ENCODE peak calls at places on chromosome 7, in six cellular contexts. P, I, E, B, J and L are unnamed samples.

GRCh38 chr7:76129366-76129765 is 72.3 kb upstream of the SRRM3 start:
- DNase-seq in E (no peak), I (no peak), J (no peak), P (no peak), B (peak; percentile 37), L (no peak)

GRCh38 chr7:140640727-140641531 is at the start of gene DENND2A:
- DNase-seq in I (no peak), E (no peak), B (peak; percentile 76), J (no peak), P (peak; percentile 62), L (peak; percentile 85)

GRCh38 chr7:121214652-121215051 is 114.1 kb upstream of the WNT16 start:
- DNase-seq in I (no peak), B (peak; percentile 34), J (no peak), E (no peak), P (no peak), L (no peak)

GRCh38 chr7:157699357-157700013 is 362.7 kb downstream of the DNAJB6 start:
- DNase-seq in I (no peak), E (no peak), P (no peak), J (no peak), B (no peak), L (no peak)

GRCh38 chr7:24756989-24757798 is at the start of gene GSDME:
- DNase-seq in J (no peak), B (peak; percentile 59), E (peak; percentile 76), I (no peak), P (peak; percentile 87), L (peak; percentile 35)

GRCh38 chr7:36201122-36201723 is 48.2 kb downstream of the EEPD1 start:
- DNase-seq in J (no peak), E (no peak), B (no peak), P (no peak), I (no peak), L (no peak)

GRCh38 chr7:73436031-73436929 is 2.7 kb downstream of the FZD9 start:
- DNase-seq in I (no peak), E (no peak), J (no peak), P (no peak), B (no peak), L (no peak)

GRCh38 chr7:79377097-79377496 is 76.4 kb downstream of the MAGI2 start:
- DNase-seq in E (no peak), J (no peak), I (no peak), B (peak; percentile 50), P (no peak), L (no peak)

GRCh38 chr7:142298009-142298408 is 40.2 kb upstream of the PRSS58 start:
- DNase-seq in B (no peak), J (no peak), I (peak; percentile 31), P (no peak), E (no peak), L (no peak)

GRCh38 chr7:33904680-33905388 is 505 bp upstream of the BMPER start:
- DNase-seq in B (peak; percentile 59), J (no peak), P (peak; percentile 46), E (peak; percentile 20), I (no peak), L (no peak)
- TF ChIP-seq CTCF in B (peak; percentile 36), J (peak; percentile 39), P (no peak), E (peak; percentile 38), I (no peak), L (peak; percentile 25)

DNA sequence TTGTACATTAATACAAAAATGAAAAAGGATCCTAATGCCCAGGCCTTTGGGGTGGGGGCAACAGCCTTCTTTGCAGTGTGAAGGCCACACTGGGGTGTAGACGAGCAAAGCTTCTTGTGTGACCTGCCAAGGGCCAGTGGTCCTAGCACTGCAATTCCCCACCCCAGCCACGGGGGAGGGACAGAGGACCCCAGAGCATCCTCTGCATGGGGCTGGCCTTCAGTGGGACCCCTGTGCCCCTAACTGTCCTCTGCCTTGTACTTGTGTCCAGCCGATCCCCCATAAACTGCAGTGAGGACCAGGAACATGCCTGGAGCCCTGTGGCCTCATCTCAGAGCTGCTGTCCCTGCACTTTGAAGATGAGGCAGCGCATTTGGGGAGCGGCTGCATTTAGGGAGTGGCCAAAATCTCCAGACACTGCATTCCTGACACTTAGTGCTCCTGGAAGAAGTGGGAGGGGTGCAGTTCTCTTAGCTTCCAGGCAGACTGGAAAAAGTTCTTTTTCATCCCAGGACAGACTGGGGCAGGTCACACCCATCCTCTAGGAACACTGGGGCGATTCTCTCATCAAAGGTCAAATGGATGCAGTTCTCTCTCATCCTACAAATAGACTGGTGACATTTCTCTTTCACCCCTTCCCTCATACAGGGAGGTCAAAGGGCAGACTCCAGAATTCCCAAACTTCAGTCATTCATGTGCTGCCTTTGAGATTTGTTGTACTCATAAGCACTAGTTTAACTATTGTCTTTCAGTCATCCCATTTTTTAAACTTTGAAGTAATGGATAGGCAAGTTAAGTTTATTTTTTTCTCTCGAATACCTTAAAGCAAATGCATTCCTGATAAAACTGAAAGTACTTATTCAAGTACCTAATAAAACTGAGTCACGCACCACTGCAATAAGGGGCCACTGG is 922 bp upstream of the MYO1G start:
- DNase-seq in I (no peak), P (no peak), J (no peak), E (peak; percentile 80), B (no peak), L (no peak)
- TF ChIP-seq CTCF in I (no peak), P (peak; percentile 43), J (no peak), E (no peak), B (no peak), L (no peak)

GRCh38 chr7:95772771-95773581 is 622 bp downstream of the DYNC1I1 start:
- DNase-seq in E (no peak), B (no peak), I (no peak), J (no peak), P (no peak), L (peak; percentile 20)
- TF ChIP-seq CTCF in E (no peak), B (no peak), I (no peak), J (no peak), P (no peak), L (no peak)

DNA sequence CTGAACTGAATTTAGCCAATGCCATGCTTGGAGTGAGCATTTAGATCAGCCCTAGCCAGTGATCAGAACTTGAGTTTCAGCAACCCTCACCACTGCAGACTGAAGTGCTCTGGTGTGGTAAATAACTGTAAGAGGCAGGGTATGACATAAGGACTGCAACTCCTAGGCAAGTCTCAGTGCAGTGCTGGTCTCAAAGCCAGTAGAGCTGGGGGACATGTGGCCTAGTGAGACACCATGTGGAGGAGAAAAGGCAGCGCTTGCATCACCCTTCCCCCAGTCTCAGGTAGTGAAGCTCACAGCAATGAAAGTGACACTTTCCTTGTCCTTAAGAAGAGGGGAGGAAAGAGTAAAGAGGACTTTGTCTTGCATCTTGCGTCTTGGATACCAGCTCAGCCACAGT is 386.8 kb upstream of the POT1 start:
- DNase-seq in P (no peak), E (peak; percentile 20), I (peak; percentile 68), J (peak; percentile 54), B (no peak), L (no peak)
- TF ChIP-seq CTCF in P (peak; percentile 30), E (no peak), I (peak; percentile 76), J (peak; percentile 35), B (no peak), L (peak; percentile 69)

DNA sequence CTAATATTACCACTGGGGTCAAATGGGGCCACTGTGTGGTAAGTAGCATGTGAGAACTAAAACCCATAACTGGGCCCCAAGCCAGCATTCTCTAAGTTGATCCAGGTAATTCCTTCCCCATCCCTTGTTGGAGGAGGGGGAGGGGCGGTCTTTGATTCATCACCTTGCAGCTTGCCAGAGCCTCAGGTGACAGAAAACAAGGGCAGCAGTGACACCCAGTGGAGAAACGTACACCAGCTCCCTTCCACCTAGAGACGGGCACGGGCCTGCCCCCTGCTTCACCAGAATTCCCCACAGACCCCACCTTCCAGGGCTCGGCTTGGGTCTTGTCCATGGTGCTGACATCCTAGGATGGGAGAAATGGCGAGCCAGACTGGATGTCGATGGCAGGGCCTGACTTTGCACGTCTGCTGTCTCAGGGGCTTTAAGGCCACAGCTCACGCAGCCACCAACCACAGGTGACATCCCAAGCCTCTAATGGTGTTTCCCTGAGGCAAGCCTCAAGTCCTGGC is 102.0 kb downstream of the STRA8 start:
- DNase-seq in J (peak; percentile 25), B (peak; percentile 28), E (peak; percentile 83), I (peak; percentile 95), P (peak; percentile 69), L (peak; percentile 38)
- TF ChIP-seq CTCF in J (peak; percentile 68), B (peak; percentile 27), E (no peak), I (peak; percentile 98), P (peak; percentile 54), L (peak; percentile 76)

GRCh38 chr7:92763636-92764423 is 72.5 kb downstream of the CDK6 start:
- DNase-seq in P (no peak), I (peak; percentile 74), E (peak; percentile 89), B (peak; percentile 81), J (no peak), L (no peak)
- TF ChIP-seq CTCF in P (no peak), I (no peak), E (no peak), B (no peak), J (no peak), L (no peak)

GRCh38 chr7:23458044-23458443 is 12.2 kb downstream of the IGF2BP3 start:
- DNase-seq in J (no peak), E (no peak), P (no peak), I (no peak), B (no peak), L (no peak)

GRCh38 chr7:23467731-23468720 is 2.3 kb downstream of the IGF2BP3 start:
- DNase-seq in J (no peak), B (peak; percentile 68), I (no peak), E (no peak), P (peak; percentile 67), L (no peak)

GRCh38 chr7:23467281-23467680 is 3.0 kb downstream of the IGF2BP3 start:
- DNase-seq in P (no peak), B (no peak), I (no peak), E (no peak), J (no peak), L (no peak)

GRCh38 chr7:23468721-23469149 is 1.6 kb downstream of the IGF2BP3 start:
- DNase-seq in I (no peak), B (no peak), E (no peak), J (no peak), P (no peak), L (no peak)

GRCh38 chr7:23462846-23463245 is 7.4 kb downstream of the IGF2BP3 start:
- DNase-seq in E (no peak), B (peak; percentile 67), I (no peak), P (peak; percentile 33), J (no peak), L (no peak)
- TF ChIP-seq CTCF in E (no peak), B (peak; percentile 50), I (no peak), P (peak; percentile 42), J (peak; percentile 43), L (peak; percentile 51)